ENCODE peak calls at places on chromosomes 1 and 21, in four cellular contexts. N is GM12878, A is H1, F is HepG2. K is an unnamed sample. For H3K9me3, the result is how much of the 10 kb centered on the place peaks cover.

GRCh38 chr21:34813266-34813886 is 144.6 kb downstream of the CLIC6 start:
- DNase-seq in N (no peak), F (no peak), A (no peak), K (no peak)

GRCh38 chr1:170063109-170063826 is 11.2 kb downstream of the KIFAP3 start:
- DNase-seq in F (peak), N (no peak), A (no peak), K (no peak)

GRCh38 chr1:246398126-246398813 is 108.8 kb downstream of the SMYD3 start:
- DNase-seq in F (peak), N (no peak), A (no peak), K (no peak)

GRCh38 chr1:12184008-12184681 is 17.4 kb downstream of the TNFRSF1B start:
- DNase-seq in A (no peak), F (peak), N (no peak), K (no peak)

GRCh38 chr21:34534522-34534921 is 22.5 kb upstream of the KCNE1 start:
- DNase-seq in F (peak), N (no peak), A (no peak), K (no peak)

GRCh38 chr1:12099610-12100009 is 36.5 kb downstream of the TNFRSF8 start:
- DNase-seq in N (no peak), A (no peak), F (no peak), K (no peak)

GRCh38 chr1:119141020-119141424 is 569 bp upstream of the WARS2 start:
- DNase-seq in A (no peak), F (peak), N (peak), K (peak)

GRCh38 chr1:197519741-197520334 is 251.8 kb downstream of the CRB1 start:
- DNase-seq in N (no peak), F (peak), A (no peak), K (no peak)

GRCh38 chr1:192939440-192939839 is 119.7 kb downstream of the UCHL5 start:
- DNase-seq in N (no peak), A (no peak), F (no peak), K (no peak)

GRCh38 chr1:196078691-196079090 is 529.5 kb downstream of the KCNT2 start:
- DNase-seq in F (no peak), A (no peak), N (no peak), K (no peak)

GRCh38 chr1:53413175-53414001 is 45.8 kb upstream of the DMRTB1 start:
- DNase-seq in A (no peak), F (peak), N (peak), K (no peak)

GRCh38 chr1:30518186-30518585 is 205.2 kb downstream of the MATN1 start:
- DNase-seq in N (no peak), A (no peak), F (no peak), K (no peak)

GRCh38 chr1:51044834-51045233 is 57.2 kb upstream of the C1orf185 start:
- DNase-seq in A (no peak), F (no peak), N (no peak), K (no peak)

GRCh38 chr1:27568247-27569087 is 35.5 kb downstream of the AHDC1 start:
- DNase-seq in F (peak), N (peak), A (peak), K (peak)

GRCh38 chr1:155858805-155859233 is 548 bp upstream of the SYT11 start:
- DNase-seq in N (no peak), F (no peak), A (no peak), K (no peak)

GRCh38 chr1:89762431-89762800 is 58.4 kb upstream of the LRRC8D start:
- DNase-seq in F (no peak), A (no peak), N (no peak), K (no peak)

GRCh38 chr1:58652351-58653184 is 47.3 kb downstream of the MYSM1 start:
- DNase-seq in A (no peak), N (peak), F (peak), K (peak)

GRCh38 chr1:152777510-152778137 is 2.7 kb downstream of the LCE1F start:
- DNase-seq in N (no peak), A (no peak), F (peak), K (peak)

GRCh38 chr1:168050307-168050706 is 86.4 kb downstream of the GPR161 start:
- DNase-seq in N (no peak), A (no peak), F (no peak), K (no peak)

GRCh38 chr21:34996304-34997081 is 52.6 kb downstream of the RUNX1 start:
- DNase-seq in A (no peak), F (no peak), N (no peak), K (no peak)

GRCh38 chr1:166153641-166154350 is 13.0 kb downstream of the FAM78B start:
- DNase-seq in A (no peak), F (no peak), N (no peak), K (no peak)

GRCh38 chr1:67646145-67647035 is 38.6 kb upstream of the GADD45A start:
- DNase-seq in F (no peak), N (no peak), A (no peak), K (no peak)

GRCh38 chr1:30405631-30406212 is 317.7 kb downstream of the MATN1 start:
- DNase-seq in F (no peak), N (no peak), A (no peak), K (no peak)

GRCh38 chr1:228830185-228830953 is 95.1 kb downstream of the RHOU start:
- DNase-seq in A (no peak), N (no peak), F (no peak), K (no peak)
- TF ChIP-seq ZNF274 in A (no peak), N (no peak), F (no peak), K (no peak)

GRCh38 chr1:186304982-186305949 is 69.8 kb downstream of the TPR start:
- DNase-seq in A (no peak), N (no peak), F (peak), K (peak)
- TF ChIP-seq SUZ12 in A (no peak), N (no peak), F (no peak), K (no peak)

GRCh38 chr1:66388918-66389317 is 145.0 kb upstream of the SGIP1 start:
- DNase-seq in F (no peak), A (no peak), N (no peak), K (no peak)

GRCh38 chr1:66383168-66383567 is 150.8 kb upstream of the SGIP1 start:
- DNase-seq in N (no peak), F (no peak), A (no peak), K (no peak)

GRCh38 chr1:66383602-66384001 is 150.4 kb upstream of the SGIP1 start:
- DNase-seq in N (no peak), F (no peak), A (no peak), K (no peak)

GRCh38 chr1:66384258-66384657 is 149.7 kb upstream of the SGIP1 start:
- DNase-seq in A (no peak), N (no peak), F (no peak), K (no peak)

GRCh38 chr1:66386712-66387111 is 147.2 kb upstream of the SGIP1 start:
- DNase-seq in A (no peak), N (no peak), F (no peak), K (no peak)
- H3K9me3 ChIP-seq in A (under half), N (under half), F (under half), K (under half)

GRCh38 chr1:242542271-242542670 is 17.8 kb upstream of the PLD5 start:
- DNase-seq in N (no peak), F (no peak), A (no peak), K (no peak)

GRCh38 chr1:242546441-242546840 is 21.9 kb upstream of the PLD5 start:
- DNase-seq in F (no peak), N (no peak), A (no peak), K (no peak)

GRCh38 chr1:242544071-242544470 is 19.6 kb upstream of the PLD5 start:
- DNase-seq in F (no peak), N (no peak), A (no peak), K (no peak)

GRCh38 chr1:242546849-242547724 is 22.6 kb upstream of the PLD5 start:
- DNase-seq in A (no peak), F (no peak), N (no peak), K (no peak)
- TF ChIP-seq ZNF274 in A (no peak), F (no peak), N (no peak), K (no peak)

GRCh38 chr1:22402336-22403053 is 49.2 kb upstream of the ZBTB40 start:
- DNase-seq in A (no peak), F (no peak), N (no peak), K (no peak)
- TF ChIP-seq SUZ12 in A (no peak), F (no peak), N (no peak), K (no peak)

DNA sequence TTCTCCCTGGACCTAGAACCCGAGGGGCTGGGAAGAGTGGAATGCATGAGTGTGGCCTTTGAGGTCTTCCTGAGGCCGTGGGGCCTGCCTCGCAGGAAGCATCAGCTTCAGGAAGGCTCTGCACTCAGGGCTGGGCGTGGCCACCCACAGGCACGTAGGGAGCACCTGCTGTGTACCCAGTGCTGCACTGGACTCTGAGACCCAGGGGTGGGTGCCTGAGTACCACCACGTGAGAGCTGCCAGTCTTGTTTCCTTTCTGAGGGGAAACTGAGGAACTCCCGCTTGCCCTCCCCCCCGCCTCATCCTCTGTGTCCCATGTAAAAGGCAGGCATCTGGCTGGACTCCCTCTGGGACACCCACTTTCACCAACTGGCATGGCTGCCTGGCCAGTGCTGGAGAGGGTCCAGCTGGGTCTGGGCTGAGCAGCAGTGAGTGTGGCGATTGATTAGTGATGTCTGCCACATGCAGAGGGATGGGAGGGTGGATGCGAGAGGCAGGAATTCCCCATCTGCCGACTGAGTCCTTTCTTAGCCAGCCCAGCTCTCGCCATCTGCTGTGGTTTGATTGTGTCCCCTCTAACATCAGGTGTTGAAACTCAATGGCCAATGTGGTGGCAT is 30.2 kb upstream of the TTC34 start:
- DNase-seq in F (no peak), N (no peak), A (no peak), K (no peak)
- H3K9me3 ChIP-seq in F (under half), N (under half), A (half or more), K (under half)

GRCh38 chr1:85452859-85453430 is 12.0 kb downstream of the DDAH1 start:
- DNase-seq in F (no peak), N (no peak), A (no peak), K (no peak)

GRCh38 chr1:85450832-85451231 is 14.1 kb downstream of the DDAH1 start:
- DNase-seq in F (no peak), A (no peak), N (no peak), K (no peak)

GRCh38 chr1:85453640-85454194 is 11.2 kb downstream of the DDAH1 start:
- DNase-seq in N (no peak), F (no peak), A (no peak), K (no peak)

GRCh38 chr1:85449356-85449755 is 15.6 kb downstream of the DDAH1 start:
- DNase-seq in A (no peak), F (no peak), N (no peak), K (no peak)

DNA sequence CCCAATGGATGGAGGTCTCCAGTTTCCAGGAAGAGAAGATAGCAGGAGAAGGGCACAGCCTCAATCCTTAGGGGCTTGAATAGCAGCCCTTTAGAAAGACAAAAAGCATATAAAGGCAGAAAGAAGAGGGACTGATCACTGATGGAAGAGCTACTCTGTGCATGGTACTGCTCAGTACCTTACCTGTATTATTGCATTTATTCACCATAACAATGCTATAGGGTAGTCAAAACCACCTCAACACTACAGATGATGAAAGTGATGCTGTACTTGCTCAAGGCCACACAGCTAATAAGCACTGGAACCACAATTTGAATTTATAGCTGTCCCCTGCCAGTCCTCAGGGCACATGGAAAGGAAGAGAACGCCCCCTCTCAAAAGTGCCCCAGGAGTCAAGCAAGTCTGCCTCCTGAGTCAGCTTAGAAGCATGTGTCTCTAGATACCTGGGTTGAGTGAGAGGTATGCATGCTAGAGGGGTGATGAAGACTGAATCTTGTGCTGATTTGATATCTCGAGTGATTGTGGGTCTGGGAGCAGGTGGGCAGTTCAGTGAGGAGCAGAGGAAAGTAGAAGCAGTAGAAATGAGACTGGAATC is 13.6 kb downstream of the DDAH1 start:
- DNase-seq in A (no peak), F (no peak), N (no peak), K (no peak)
- TF ChIP-seq ZNF274 in A (no peak), F (no peak), N (no peak), K (no peak)

K was measured in NT2/D1.